ENCODE peak calls at places on chromosomes 12 and 14, in ten cellular contexts. G is NCI-H1092; V is erythroblast; A is B cell; H is glomerular endothelial cell; S is A549; T is GM19239; W is GM12892; K is H4; L is stimulated activated CD4-positive, alpha-beta T cell treated with anti-CD3 and anti-CD28 coated beads, Interleukin-2, amount 100 ng/mL, for 24 hours. D is an unnamed sample.

GRCh38 chr14:53525608-53526007 is 372.5 kb upstream of the DDHD1 start:
- DNase-seq in G (no peak), V (no peak), A (no peak), H (no peak), S (no peak), T (no peak), W (no peak), K (no peak), L (no peak), D (peak; percentile 24)

GRCh38 chr14:95235351-95235750 is 78.0 kb upstream of the DICER1 start:
- DNase-seq in G (no peak), V (no peak), A (no peak), H (no peak), S (no peak), T (no peak), W (no peak), K (no peak), L (no peak), D (no peak)

GRCh38 chr14:38716871-38717270 is 386.2 kb downstream of the SEC23A start:
- DNase-seq in G (peak; percentile 9), V (no peak), A (peak; percentile 4), H (no peak), S (no peak), T (no peak), W (no peak), K (no peak), L (no peak), D (no peak)

GRCh38 chr12:121893901-121894540 is 5.4 kb downstream of the PSMD9 start:
- DNase-seq in G (no peak), V (no peak), A (no peak), H (no peak), S (peak; percentile 63), T (no peak), W (no peak), K (peak; percentile 48), L (peak; percentile 14), D (peak; percentile 80)

GRCh38 chr12:105888696-105889095 is 250.1 kb downstream of the NUAK1 start:
- DNase-seq in G (no peak), V (no peak), A (no peak), H (no peak), S (no peak), T (no peak), W (no peak), K (no peak), L (no peak), D (peak; percentile 14)

GRCh38 chr14:73662439-73663056 is 17.8 kb downstream of the DNAL1 start:
- DNase-seq in G (no peak), V (peak; percentile 11), A (no peak), H (peak; percentile 50), S (peak; percentile 90), T (no peak), W (no peak), K (peak; percentile 92), L (no peak), D (peak; percentile 93)

GRCh38 chr12:91289072-91289471 is 106.5 kb upstream of the DCN start:
- DNase-seq in G (no peak), V (no peak), A (no peak), H (no peak), S (no peak), T (no peak), W (no peak), K (no peak), L (no peak), D (no peak)

GRCh38 chr12:93618891-93619410 is 46.5 kb downstream of the SOCS2 start:
- DNase-seq in G (no peak), V (no peak), A (no peak), H (no peak), S (no peak), T (no peak), W (no peak), K (no peak), L (no peak), D (no peak)

GRCh38 chr12:96881608-96882007 is 25.4 kb upstream of the NEDD1 start:
- DNase-seq in G (no peak), V (no peak), A (no peak), H (no peak), S (no peak), T (no peak), W (no peak), K (no peak), L (no peak), D (no peak)

GRCh38 chr12:95266250-95266649 is 48.6 kb downstream of the VEZT start:
- DNase-seq in G (no peak), V (no peak), A (no peak), H (no peak), S (no peak), T (no peak), W (no peak), K (no peak), L (no peak), D (no peak)

GRCh38 chr14:52121441-52121840 is 52.6 kb upstream of the NID2 start:
- DNase-seq in G (no peak), V (no peak), A (no peak), H (no peak), S (no peak), T (no peak), W (no peak), K (no peak), L (no peak), D (no peak)

GRCh38 chr14:49942090-49942489 is 49.2 kb downstream of the ARF6 start:
- DNase-seq in G (no peak), V (no peak), A (no peak), H (no peak), S (no peak), T (no peak), W (no peak), K (no peak), L (no peak), D (no peak)

GRCh38 chr14:70171719-70172118 is 17.0 kb downstream of the SLC8A3 start:
- DNase-seq in G (no peak), V (no peak), A (peak; percentile 11), H (no peak), S (no peak), T (no peak), W (no peak), K (no peak), L (no peak), D (no peak)

GRCh38 chr12:120490833-120491512 is 4.9 kb upstream of the DYNLL1 start:
- DNase-seq in G (no peak), V (no peak), A (no peak), H (no peak), S (no peak), T (no peak), W (no peak), K (no peak), L (no peak), D (no peak)

GRCh38 chr14:68736519-68736918 is 56.3 kb downstream of the ZFP36L1 start:
- DNase-seq in G (no peak), V (no peak), A (no peak), H (no peak), S (no peak), T (no peak), W (no peak), K (no peak), L (no peak), D (no peak)

GRCh38 chr12:123049398-123050250 is 69.1 kb downstream of the ARL6IP4 start:
- DNase-seq in G (no peak), V (no peak), A (no peak), H (no peak), S (no peak), T (no peak), W (no peak), K (peak; percentile 41), L (no peak), D (peak; percentile 83)

GRCh38 chr12:19382111-19382526 is 57.2 kb upstream of the AEBP2 start:
- DNase-seq in G (no peak), V (no peak), A (no peak), H (peak; percentile 12), S (peak; percentile 88), T (no peak), W (no peak), K (peak; percentile 55), L (peak; percentile 46), D (peak; percentile 86)

GRCh38 chr12:108721824-108722223 is 9.5 kb downstream of the CORO1C start:
- DNase-seq in G (no peak), V (no peak), A (no peak), H (no peak), S (no peak), T (no peak), W (no peak), K (no peak), L (no peak), D (no peak)

GRCh38 chr12:24617471-24617870 is 331.4 kb downstream of the BCAT1 start:
- DNase-seq in G (no peak), V (no peak), A (no peak), H (no peak), S (no peak), T (no peak), W (no peak), K (no peak), L (no peak), D (peak; percentile 63)

GRCh38 chr12:28059220-28059619 is 86.7 kb upstream of the PTHLH start:
- DNase-seq in G (no peak), V (no peak), A (no peak), H (no peak), S (no peak), T (no peak), W (no peak), K (no peak), L (no peak), D (no peak)

GRCh38 chr12:90216815-90217214 is 508.2 kb upstream of the ATP2B1 start:
- DNase-seq in G (no peak), V (no peak), A (no peak), H (no peak), S (no peak), T (no peak), W (no peak), K (no peak), L (no peak), D (peak; percentile 23)

GRCh38 chr12:120538281-120539156 is 4.4 kb downstream of the RNF10 start:
- DNase-seq in G (no peak), V (peak; percentile 17), A (no peak), H (no peak), S (peak; percentile 36), T (no peak), W (no peak), K (peak; percentile 74), L (no peak), D (peak; percentile 15)

GRCh38 chr14:68873379-68873778 is 80.5 kb upstream of the ZFP36L1 start:
- DNase-seq in G (no peak), V (no peak), A (no peak), H (no peak), S (no peak), T (no peak), W (no peak), K (no peak), L (no peak), D (no peak)

GRCh38 chr12:51891843-51892242 is 3.9 kb downstream of the ANKRD33 start:
- DNase-seq in G (no peak), V (no peak), A (no peak), H (no peak), S (no peak), T (no peak), W (no peak), K (no peak), L (no peak), D (peak; percentile 47)

GRCh38 chr14:35088514-35088913 is 33.3 kb downstream of the PPP2R3C start:
- DNase-seq in G (no peak), V (no peak), A (no peak), H (no peak), S (no peak), T (no peak), W (no peak), K (no peak), L (no peak), D (no peak)

GRCh38 chr12:52496054-52496453 is 3.0 kb upstream of the KRT6A start:
- DNase-seq in G (no peak), V (no peak), A (no peak), H (no peak), S (no peak), T (no peak), W (no peak), K (no peak), L (no peak), D (no peak)

GRCh38 chr12:111056618-111057521 is 136.5 kb upstream of the MYL2 start:
- DNase-seq in G (no peak), V (no peak), A (peak; percentile 34), H (no peak), S (no peak), T (peak; percentile 48), W (peak; percentile 41), K (peak; percentile 32), L (peak; percentile 61), D (no peak)

GRCh38 chr12:120536064-120536791 is 2.1 kb downstream of the RNF10 start:
- DNase-seq in G (no peak), V (peak; percentile 33), A (no peak), H (no peak), S (no peak), T (no peak), W (no peak), K (no peak), L (peak; percentile 13), D (no peak)